ENCODE peak calls at places on chromosomes 2 and 18, in nine cellular contexts. T, F, U, Z, B, P, N, D and V are unnamed samples.

GRCh38 chr2:238963970-238964331 is 116.1 kb downstream of the TWIST2 start:
- DNase-seq in Z (no peak), N (no peak), T (no peak), D (no peak), P (no peak), B (no peak), F (no peak), U (no peak), V (no peak)

GRCh38 chr2:112019510-112019909 is 35.6 kb upstream of the TMEM87B start:
- DNase-seq in D (no peak), T (no peak), P (no peak), Z (no peak), N (no peak), B (no peak), U (no peak), F (no peak), V (no peak)

GRCh38 chr2:213411582-213412289 is 127.5 kb downstream of the SPAG16 start:
- DNase-seq in P (no peak), Z (no peak), B (no peak), F (no peak), U (no peak), D (no peak), T (no peak), N (no peak), V (no peak)

GRCh38 chr2:105125428-105125827 is 87.6 kb downstream of the MRPS9 start:
- DNase-seq in Z (no peak), D (peak), N (no peak), F (no peak), P (no peak), B (no peak), T (no peak), U (no peak), V (no peak)

GRCh38 chr2:46268196-46268595 is 29.0 kb upstream of the EPAS1 start:
- DNase-seq in U (no peak), B (no peak), T (no peak), P (no peak), D (no peak), Z (no peak), F (no peak), N (no peak), V (no peak)

GRCh38 chr2:200054681-200055468 is 99.5 kb downstream of the MAIP1 start:
- DNase-seq in D (no peak), U (no peak), N (no peak), T (no peak), F (no peak), P (no peak), Z (no peak), B (no peak), V (no peak)

GRCh38 chr2:149768320-149768799 is 180.8 kb upstream of the MMADHC start:
- DNase-seq in P (no peak), U (peak), Z (no peak), N (no peak), T (no peak), D (no peak), B (no peak), F (no peak), V (no peak)

GRCh38 chr18:72261562-72261961 is 282.6 kb downstream of the CBLN2 start:
- DNase-seq in F (no peak), P (no peak), Z (no peak), N (no peak), T (no peak), D (no peak), B (no peak), U (no peak), V (no peak)

GRCh38 chr2:16321872-16322271 is 343.8 kb downstream of the CYRIA start:
- DNase-seq in U (no peak), T (no peak), B (no peak), F (no peak), D (no peak), N (no peak), Z (no peak), P (no peak), V (no peak)

GRCh38 chr18:22643731-22644130 is 226.0 kb upstream of the CTAGE1 start:
- DNase-seq in D (no peak), N (no peak), B (no peak), F (no peak), Z (no peak), P (no peak), U (peak), T (no peak), V (no peak)

GRCh38 chr2:55156326-55156725 is 75.8 kb downstream of the CLHC1 start:
- DNase-seq in F (no peak), B (no peak), U (peak), P (no peak), Z (no peak), N (no peak), T (no peak), D (no peak), V (no peak)

GRCh38 chr2:95333888-95334338 is 36.8 kb downstream of the KCNIP3 start:
- DNase-seq in D (peak), F (peak), U (peak), P (peak), T (no peak), N (peak), B (no peak), Z (peak), V (peak)

GRCh38 chr2:3805120-3805519 is 101.7 kb downstream of the DCDC2C start:
- DNase-seq in D (no peak), U (no peak), B (no peak), N (no peak), T (no peak), Z (no peak), F (peak), P (no peak), V (no peak)

GRCh38 chr2:11938196-11938595 is 191.8 kb downstream of the LPIN1 start:
- DNase-seq in B (no peak), F (no peak), U (peak), Z (peak), D (peak), N (no peak), T (no peak), P (no peak), V (no peak)

GRCh38 chr18:23049698-23050373 is 85.4 kb upstream of the CABLES1 start:
- DNase-seq in Z (no peak), B (no peak), P (no peak), F (no peak), D (no peak), T (no peak), N (no peak), U (no peak), V (no peak)

GRCh38 chr18:77263471-77263774 is 13.8 kb downstream of the GALR1 start:
- DNase-seq in B (no peak), P (no peak), F (no peak), D (no peak), Z (no peak), N (no peak), T (no peak), U (no peak), V (no peak)

GRCh38 chr18:75213610-75214009 is 3.0 kb downstream of the TSHZ1 start:
- DNase-seq in U (peak), D (no peak), T (no peak), F (no peak), N (no peak), Z (peak), P (no peak), B (no peak), V (no peak)

GRCh38 chr2:63861220-63861822 is 19.6 kb downstream of the UGP2 start:
- DNase-seq in Z (peak), T (peak), U (peak), B (peak), P (no peak), N (peak), D (peak), F (peak), V (no peak)

GRCh38 chr2:57141269-57141668 is 905.3 kb upstream of the VRK2 start:
- DNase-seq in Z (no peak), D (no peak), B (no peak), T (no peak), U (no peak), P (no peak), N (no peak), F (no peak), V (no peak)

GRCh38 chr2:220064282-220065042 is 437.0 kb downstream of the SLC4A3 start:
- DNase-seq in B (no peak), Z (no peak), P (no peak), N (no peak), T (no peak), D (no peak), U (no peak), F (no peak), V (no peak)

GRCh38 chr2:122886479-122887130 is 1131.2 kb downstream of the TSN start:
- DNase-seq in U (no peak), N (no peak), Z (no peak), D (no peak), F (no peak), T (no peak), B (no peak), P (no peak), V (no peak)

GRCh38 chr2:101125374-101125773 is 25.8 kb downstream of the TBC1D8 start:
- DNase-seq in U (no peak), P (no peak), T (no peak), B (no peak), D (no peak), F (no peak), Z (no peak), N (no peak), V (no peak)

GRCh38 chr18:2992995-2993877 is 19.7 kb downstream of the LPIN2 start:
- DNase-seq in F (no peak), U (no peak), P (no peak), N (no peak), Z (no peak), T (no peak), B (no peak), D (no peak), V (no peak)

GRCh38 chr2:12277305-12278034 is 439.3 kb upstream of the TRIB2 start:
- DNase-seq in Z (no peak), B (no peak), N (no peak), P (no peak), U (no peak), T (no peak), D (no peak), F (no peak), V (no peak)

GRCh38 chr2:182070736-182071135 is 85.1 kb downstream of the PPP1R1C start:
- DNase-seq in T (no peak), Z (no peak), P (no peak), N (no peak), F (no peak), U (no peak), D (no peak), B (no peak), V (no peak)

GRCh38 chr2:73897934-73898333 is 5.1 kb downstream of the ACTG2 start:
- DNase-seq in F (no peak), B (no peak), U (no peak), P (no peak), N (no peak), Z (no peak), T (no peak), D (no peak), V (no peak)

GRCh38 chr18:58512161-58512581 is 116.7 kb downstream of the ALPK2 start:
- DNase-seq in B (no peak), U (no peak), D (no peak), P (no peak), Z (no peak), T (no peak), F (no peak), N (no peak), V (no peak)

GRCh38 chr2:109290887-109291675 is 162.1 kb downstream of the SH3RF3 start:
- DNase-seq in P (peak), B (no peak), F (no peak), N (no peak), D (no peak), Z (no peak), U (peak), T (no peak), V (no peak)

GRCh38 chr2:144496067-144496466 is 23.9 kb downstream of the ZEB2 start:
- DNase-seq in T (no peak), P (no peak), Z (no peak), F (no peak), N (no peak), B (no peak), U (no peak), D (no peak), V (no peak)

GRCh38 chr18:30376515-30376914 is 666.0 kb downstream of the DSC3 start:
- DNase-seq in U (no peak), B (no peak), F (peak), N (no peak), Z (no peak), D (no peak), T (no peak), P (no peak), V (peak)

GRCh38 chr2:30790879-30791278 is 16.4 kb downstream of the CAPN13 start:
- DNase-seq in D (no peak), F (no peak), Z (no peak), N (no peak), P (no peak), T (no peak), U (no peak), B (no peak), V (peak)

GRCh38 chr2:70902067-70902442 is 33.6 kb upstream of the ATP6V1B1 start:
- DNase-seq in F (no peak), P (no peak), U (peak), T (no peak), B (no peak), N (no peak), Z (no peak), D (no peak), V (no peak)

GRCh38 chr2:85112906-85113625 is 20.1 kb upstream of the TCF7L1 start:
- DNase-seq in D (no peak), B (no peak), T (no peak), U (peak), F (no peak), Z (no peak), P (no peak), N (no peak), V (no peak)

GRCh38 chr18:54357660-54358494 is at the start of the genes C18orf54 and STARD6:
- DNase-seq in Z (peak), D (peak), U (peak), T (peak), P (peak), F (peak), B (peak), N (peak), V (peak)

GRCh38 chr18:58101291-58101706 is 57.3 kb downstream of the NEDD4L start:
- DNase-seq in P (no peak), T (no peak), B (no peak), Z (no peak), U (no peak), N (no peak), D (no peak), F (no peak), V (no peak)